ENCODE peak calls at places on chromosomes 3 and 15, in five cellular contexts. Y is pancreas, T is suprapubic skin, D is lung, V is GM23248. M is an unnamed sample. For H3K4me1, the result is how much of the 10 kb centered on the place peaks cover.

GRCh38 chr3:134378384-134378783 is 4.1 kb upstream of the AMOTL2 start:
- DNase-seq in V (no peak), D (peak), Y (peak), T (peak), M (no peak)

GRCh38 chr3:83843716-83844115 is 1115.1 kb upstream of the CADM2 start:
- DNase-seq in D (no peak), V (no peak), Y (no peak), T (no peak), M (no peak)

GRCh38 chr3:150495149-150495548 is 51.1 kb downstream of the SERP1 start:
- DNase-seq in D (no peak), V (no peak), T (no peak), Y (no peak), M (no peak)

GRCh38 chr15:31483053-31483923 is 156.7 kb downstream of the KLF13 start:
- DNase-seq in V (peak), Y (no peak), D (no peak), T (peak), M (no peak)

GRCh38 chr3:141234283-141234682 is 2.7 kb downstream of the PXYLP1 start:
- DNase-seq in Y (no peak), T (no peak), D (peak), V (no peak), M (peak)

GRCh38 chr3:32249184-32249782 is 10.8 kb downstream of the CMTM8 start:
- DNase-seq in D (no peak), V (peak), Y (no peak), T (no peak), M (no peak)

GRCh38 chr3:16419640-16420039 is 93.9 kb downstream of the RFTN1 start:
- DNase-seq in D (no peak), V (peak), T (no peak), Y (no peak), M (no peak)

GRCh38 chr3:57863380-57863779 is 107.3 kb downstream of the SLMAP start:
- DNase-seq in V (no peak), Y (no peak), D (no peak), T (no peak), M (no peak)

GRCh38 chr3:178310833-178311380 is 225.3 kb upstream of the KCNMB2 start:
- DNase-seq in D (no peak), Y (no peak), V (no peak), T (no peak), M (no peak)

DNA sequence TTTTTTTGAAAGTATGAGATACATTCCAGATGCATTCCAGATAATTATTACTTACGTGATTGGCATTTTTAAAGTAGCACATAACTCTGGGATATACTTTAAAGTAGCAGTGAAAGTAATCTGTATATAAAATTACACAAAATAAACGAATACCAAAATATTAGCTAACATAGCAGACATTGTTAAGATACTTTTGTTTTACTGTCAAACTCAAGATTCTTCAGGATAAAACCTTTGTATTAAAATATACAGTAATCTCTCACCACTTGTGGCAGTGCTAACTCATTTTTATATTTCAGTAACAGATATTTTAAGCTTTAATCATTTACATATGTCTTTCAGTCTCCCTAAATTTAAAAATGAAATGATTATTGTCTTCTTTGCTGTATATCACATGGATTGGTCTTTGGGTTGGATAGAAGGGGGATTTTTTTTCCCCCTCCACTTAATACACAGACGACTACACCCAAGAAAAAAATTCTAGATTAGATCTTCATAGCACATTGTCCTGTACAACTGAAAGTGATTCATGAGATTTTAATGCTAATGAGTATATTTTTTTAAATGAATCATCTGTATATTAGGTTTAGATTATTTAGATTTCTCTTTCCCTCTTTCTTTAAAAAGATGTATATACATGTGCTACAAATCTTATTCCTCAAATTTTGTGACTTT is 24.6 kb upstream of the EBLN2 start:
- DNase-seq in T (no peak), D (no peak), Y (no peak), V (peak), M (no peak)
- H3K4me1 ChIP-seq in T (under half), D (under half), Y (under half), V (under half), M (half or more)

GRCh38 chr3:12506201-12506600 is 21.9 kb downstream of the TSEN2 start:
- DNase-seq in D (no peak), T (no peak), Y (no peak), V (no peak), M (no peak)

GRCh38 chr3:12508316-12508715 is 24.0 kb downstream of the TSEN2 start:
- DNase-seq in D (no peak), V (peak), Y (no peak), T (no peak), M (no peak)

GRCh38 chr3:12501360-12502020 is 17.2 kb downstream of the TSEN2 start:
- DNase-seq in Y (no peak), T (no peak), D (no peak), V (peak), M (no peak)

GRCh38 chr3:12507871-12508281 is 23.6 kb downstream of the TSEN2 start:
- DNase-seq in T (no peak), D (no peak), Y (no peak), V (peak), M (no peak)

DNA sequence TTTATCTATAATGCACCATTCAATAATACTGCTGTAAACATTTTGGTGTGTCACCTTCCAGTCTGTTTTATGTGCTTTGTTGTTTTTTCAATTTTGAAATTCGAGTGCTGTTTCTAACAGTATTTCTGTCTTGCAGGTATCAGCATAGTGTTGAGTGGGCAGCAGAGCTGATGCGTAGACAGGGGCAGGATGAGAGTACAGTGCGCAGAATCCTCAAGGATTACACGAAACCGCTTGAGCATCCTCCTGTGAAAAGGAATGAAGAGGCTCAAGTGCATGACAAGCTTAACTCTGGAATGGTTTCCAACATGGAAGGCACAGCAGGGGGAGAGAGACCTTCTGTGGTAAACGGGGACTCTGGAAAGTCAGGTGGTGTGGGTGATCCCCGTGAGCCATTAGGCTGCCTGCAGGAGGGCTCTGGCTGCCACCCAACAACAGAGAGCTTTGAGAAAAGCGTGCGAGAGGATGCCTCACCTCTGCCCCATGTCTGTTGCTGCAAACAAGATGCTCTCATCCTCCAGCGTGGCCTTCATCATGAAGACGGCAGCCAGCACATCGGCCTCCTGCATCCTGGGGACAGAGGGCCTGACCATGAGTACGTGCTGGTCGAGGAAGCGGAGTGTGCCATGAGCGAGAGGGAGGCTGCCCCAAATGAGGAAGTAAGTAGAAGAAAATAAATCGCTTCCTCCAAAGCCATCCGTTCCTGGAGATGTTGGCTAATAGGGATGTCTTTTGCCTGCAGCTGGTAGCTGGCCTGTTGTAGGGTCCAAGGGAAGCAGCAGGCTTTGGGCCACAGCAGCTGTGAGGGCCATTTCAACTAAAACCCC is 19.1 kb downstream of the TSEN2 start:
- DNase-seq in T (no peak), D (no peak), Y (no peak), V (no peak), M (no peak)
- H3K4me1 ChIP-seq in T (under half), D (under half), Y (under half), V (under half), M (under half)

GRCh38 chr15:52689562-52689961 is 10.4 kb upstream of the ATOSA start:
- DNase-seq in T (no peak), V (no peak), D (no peak), Y (no peak), M (no peak)
- H3K4me1 ChIP-seq in T (under half), V (under half), D (under half), Y (under half), M (under half)

GRCh38 chr15:61415617-61416120 is 186.6 kb upstream of the RORA start:
- DNase-seq in Y (no peak), V (no peak), D (no peak), T (no peak), M (no peak)

GRCh38 chr15:61411941-61412510 is 182.9 kb upstream of the RORA start:
- DNase-seq in V (no peak), T (no peak), D (no peak), Y (no peak), M (no peak)

DNA sequence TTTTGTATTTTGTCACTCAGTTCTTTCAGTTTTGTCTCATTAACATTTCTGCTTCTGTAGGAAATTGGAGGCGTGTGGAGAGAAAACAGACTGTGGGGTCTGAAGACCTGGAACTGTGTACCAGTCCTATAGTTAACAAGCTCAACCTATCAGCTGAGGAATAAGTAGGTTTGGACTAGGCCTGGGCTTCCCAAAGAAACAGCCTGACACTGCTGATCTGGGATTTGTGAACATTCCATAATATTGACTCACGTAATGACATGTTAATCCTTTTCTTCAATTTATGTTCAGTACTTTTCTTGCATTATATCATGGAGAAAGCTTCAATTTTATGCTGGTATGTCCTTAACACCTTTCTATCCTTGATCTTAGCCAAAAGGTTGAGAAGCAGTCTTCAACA is 181.6 kb upstream of the RORA start:
- DNase-seq in Y (no peak), T (no peak), D (no peak), V (no peak), M (no peak)
- H3K4me1 ChIP-seq in Y (under half), T (under half), D (under half), V (under half), M (under half)

GRCh38 chr3:30290479-30290878 is 315.9 kb upstream of the TGFBR2 start:
- DNase-seq in T (no peak), D (no peak), Y (peak), V (no peak), M (no peak)
- H3K4me1 ChIP-seq in T (under half), D (under half), Y (under half), V (half or more), M (under half)

DNA sequence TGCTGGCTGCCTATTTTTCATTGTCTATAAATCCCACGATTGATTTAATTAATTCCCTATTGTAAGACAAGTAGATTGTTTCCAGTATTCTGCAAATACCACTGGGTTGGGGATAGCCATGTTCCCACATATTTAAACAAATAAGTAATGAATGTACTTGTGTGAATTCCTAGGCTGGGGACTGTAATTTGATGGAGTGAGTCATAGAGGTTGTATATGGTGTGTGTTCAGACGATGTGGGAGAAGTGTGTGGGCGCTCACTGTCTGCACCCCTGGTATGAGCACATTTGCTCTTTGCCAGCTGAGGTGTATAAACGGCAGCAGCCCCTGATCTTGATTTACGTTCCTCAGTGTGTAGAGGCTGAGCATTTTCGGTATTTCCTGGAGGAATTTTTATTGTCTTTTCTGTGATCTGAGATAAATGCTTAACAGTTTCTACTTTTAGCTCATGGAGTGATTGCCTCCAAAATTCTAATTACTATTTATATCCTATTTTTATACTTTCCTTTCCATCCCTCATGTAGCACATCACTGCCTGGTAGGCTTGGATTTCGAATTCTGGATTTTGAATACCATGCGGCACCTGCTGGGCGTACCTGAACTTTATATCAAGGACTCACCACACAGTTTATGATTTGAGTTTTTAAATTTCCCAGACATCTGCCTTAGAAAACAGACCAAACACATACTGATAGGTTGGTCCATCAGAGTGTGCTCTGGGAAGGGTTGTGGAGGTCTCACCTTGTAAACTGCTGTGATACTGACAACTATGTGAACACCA is 6.2 kb downstream of the TRAK1 start:
- DNase-seq in Y (no peak), T (no peak), V (peak), D (no peak), M (no peak)
- H3K4me1 ChIP-seq in Y (under half), T (half or more), V (half or more), D (under half), M (half or more)

DNA sequence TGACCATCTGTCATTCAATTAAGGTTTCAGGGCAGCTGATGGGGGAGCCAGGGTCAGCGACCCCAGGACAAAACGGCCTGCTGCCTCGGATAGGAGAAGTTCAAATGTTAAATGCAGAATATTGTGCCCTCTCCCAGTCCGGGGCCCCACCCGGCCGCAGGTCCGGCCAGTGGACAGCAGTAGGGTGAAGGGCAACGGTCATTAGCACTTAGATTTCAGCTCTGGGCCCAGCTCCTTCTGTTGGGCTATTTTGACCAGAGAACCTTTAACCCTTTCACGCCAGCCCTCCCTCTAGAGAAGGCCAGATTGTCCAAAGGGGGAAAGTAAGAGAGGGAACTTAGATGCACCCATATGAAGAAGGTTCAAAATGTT is 16.1 kb upstream of the ONECUT1 start:
- DNase-seq in V (no peak), D (no peak), Y (peak), T (no peak), M (no peak)
- H3K4me1 ChIP-seq in V (under half), D (under half), Y (under half), T (under half), M (under half)

DNA sequence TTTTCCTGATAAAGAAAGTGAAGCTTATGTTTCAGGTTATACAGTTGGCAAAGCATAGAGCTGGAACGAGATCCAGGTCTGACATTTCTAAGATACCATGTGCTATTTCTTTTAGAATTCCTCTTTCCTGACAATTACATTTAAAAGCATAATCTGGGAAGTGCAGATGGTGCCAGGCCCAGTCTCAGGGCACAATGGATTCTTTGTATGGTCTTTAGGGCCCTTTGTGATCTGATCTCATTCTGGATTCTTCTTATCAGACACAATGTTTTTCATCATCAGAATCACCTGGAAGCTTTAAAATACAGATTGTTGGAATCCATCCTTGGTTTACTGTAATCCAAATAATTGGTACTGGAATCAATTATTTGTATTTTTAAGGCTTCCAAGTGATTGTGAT is 18.6 kb upstream of the GLCE start:
- DNase-seq in D (no peak), V (no peak), Y (no peak), T (no peak), M (no peak)
- H3K4me1 ChIP-seq in D (under half), V (under half), Y (under half), T (under half), M (under half)

DNA sequence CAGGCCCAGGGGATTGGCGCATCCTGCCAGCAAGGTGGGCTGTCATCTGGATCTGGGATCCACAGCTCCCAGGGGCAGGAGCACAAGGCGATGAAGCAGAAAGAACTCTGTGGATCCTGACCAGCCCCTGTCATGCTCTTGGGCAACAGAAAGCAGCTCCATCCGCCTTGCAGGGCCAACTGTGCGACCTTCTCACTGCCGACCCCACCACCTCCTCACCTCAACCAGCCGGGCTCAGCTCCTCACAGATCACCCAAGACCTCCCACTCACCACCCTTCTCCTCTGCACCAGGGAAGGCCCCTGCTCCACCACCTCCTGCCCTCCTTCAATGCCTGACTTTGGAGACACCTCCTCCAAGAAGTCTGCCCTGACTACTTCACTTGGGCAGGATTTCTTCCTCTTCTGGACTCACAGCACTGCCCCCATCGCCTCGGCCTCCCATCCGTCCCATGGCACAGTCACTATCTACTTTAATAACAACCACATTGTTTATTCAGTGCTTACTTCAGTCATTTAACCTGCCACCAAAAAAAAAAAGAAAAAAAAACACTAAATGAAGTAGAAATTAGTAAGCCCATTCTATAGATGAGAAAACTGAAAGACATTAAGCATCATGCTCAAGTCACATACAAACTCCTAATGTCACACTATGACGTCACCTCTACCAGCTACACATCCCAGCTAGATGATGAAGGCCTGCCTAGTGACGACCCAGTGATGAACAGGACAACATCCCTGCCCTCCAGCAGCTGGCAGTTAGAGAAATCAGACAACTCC is 6.6 kb upstream of the HAPLN3 start:
- DNase-seq in T (no peak), V (no peak), D (no peak), Y (no peak), M (no peak)
- H3K4me1 ChIP-seq in T (under half), V (under half), D (under half), Y (under half), M (half or more)